ENCODE peak calls at places on chromosomes 5 and 9, in six cellular contexts. F is neural progenitor cell, L is OCI-LY7, O is GM23248, Y is GM23338, U is MM.1S. A is an unnamed sample.

GRCh38 chr9:92638621-92639101 is 31.3 kb downstream of the IPPK start:
- DNase-seq in Y (no peak), U (no peak), O (peak; percentile 41), L (no peak), F (no peak), A (no peak)

GRCh38 chr5:1312993-1313833 is 18.3 kb upstream of the TERT start:
- DNase-seq in L (peak; percentile 97), O (no peak), U (peak; percentile 98), Y (no peak), F (no peak), A (no peak)

GRCh38 chr9:26264709-26265601 is 586.7 kb upstream of the TUSC1 start:
- DNase-seq in Y (no peak), F (no peak), U (no peak), L (no peak), O (peak; percentile 94), A (peak; percentile 5)

GRCh38 chr5:5420251-5420650 is 2.2 kb upstream of the ICE1 start:
- DNase-seq in U (no peak), O (no peak), Y (no peak), L (no peak), F (no peak), A (no peak)

GRCh38 chr9:125343518-125344284 is 82.1 kb downstream of the GAPVD1 start:
- DNase-seq in F (peak; percentile 89), O (peak; percentile 61), Y (peak; percentile 74), U (no peak), L (no peak), A (peak; percentile 25)

GRCh38 chr5:113169720-113170119 is 193.1 kb downstream of the DCP2 start:
- DNase-seq in U (no peak), Y (no peak), L (no peak), O (no peak), F (no peak), A (no peak)

GRCh38 chr9:131053896-131054295 is 42.4 kb upstream of the AIF1L start:
- DNase-seq in U (no peak), O (no peak), F (no peak), L (no peak), Y (no peak), A (no peak)

GRCh38 chr5:79151933-79152671 is 40.5 kb downstream of the BHMT start:
- DNase-seq in O (no peak), U (no peak), L (no peak), Y (peak; percentile 46), F (no peak), A (no peak)

GRCh38 chr9:99173570-99174504 is 47.9 kb downstream of the ALG2 start:
- DNase-seq in Y (no peak), F (peak; percentile 69), L (no peak), U (no peak), O (no peak), A (no peak)

GRCh38 chr5:143124593-143124992 is 278.9 kb downstream of the NR3C1 start:
- DNase-seq in F (no peak), O (no peak), Y (no peak), U (no peak), L (no peak), A (no peak)

GRCh38 chr5:69450116-69450515 is 35.2 kb downstream of the MARVELD2 start:
- DNase-seq in Y (no peak), F (no peak), O (peak; percentile 95), L (no peak), U (no peak), A (no peak)

GRCh38 chr5:160263326-160263850 is 34.1 kb downstream of the FABP6 start:
- DNase-seq in U (no peak), Y (no peak), F (no peak), L (no peak), O (no peak), A (no peak)

DNA sequence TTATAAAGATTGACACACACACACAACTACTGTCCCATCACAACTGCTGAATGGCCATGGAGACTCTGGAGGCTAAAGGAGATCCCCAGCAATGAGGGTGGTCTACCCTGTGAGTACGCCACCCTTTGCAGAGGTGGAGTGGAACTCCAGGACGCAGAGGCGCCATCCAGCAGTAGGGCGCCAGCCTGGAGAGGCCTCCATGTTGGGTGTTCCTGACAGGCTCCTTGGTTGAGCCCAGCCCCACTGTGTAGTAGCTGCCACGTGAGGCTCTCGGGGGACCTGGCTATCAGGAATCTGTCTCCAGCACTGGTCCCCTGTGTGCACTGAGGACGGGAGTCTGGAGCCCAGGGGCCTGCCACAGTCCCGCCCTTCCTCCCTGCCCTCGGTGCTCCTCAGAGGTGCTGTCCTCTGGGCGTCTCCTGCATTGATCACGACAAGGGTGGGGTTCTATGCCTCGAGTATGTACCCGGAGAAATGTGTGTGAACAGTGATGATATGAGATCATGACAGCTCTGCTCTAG is 72.3 kb downstream of the DAP start:
- DNase-seq in Y (no peak), L (no peak), F (no peak), O (no peak), U (no peak), A (no peak)
- H3K4me1 ChIP-seq in Y (peaks cover 27% of the 10 kb centered on the region), L (no peaks in the 10 kb centered on the region), F (no peaks in the 10 kb centered on the region), O (peaks cover 45% of the 10 kb centered on the region), U (no peaks in the 10 kb centered on the region), A (no peaks in the 10 kb centered on the region)

DNA sequence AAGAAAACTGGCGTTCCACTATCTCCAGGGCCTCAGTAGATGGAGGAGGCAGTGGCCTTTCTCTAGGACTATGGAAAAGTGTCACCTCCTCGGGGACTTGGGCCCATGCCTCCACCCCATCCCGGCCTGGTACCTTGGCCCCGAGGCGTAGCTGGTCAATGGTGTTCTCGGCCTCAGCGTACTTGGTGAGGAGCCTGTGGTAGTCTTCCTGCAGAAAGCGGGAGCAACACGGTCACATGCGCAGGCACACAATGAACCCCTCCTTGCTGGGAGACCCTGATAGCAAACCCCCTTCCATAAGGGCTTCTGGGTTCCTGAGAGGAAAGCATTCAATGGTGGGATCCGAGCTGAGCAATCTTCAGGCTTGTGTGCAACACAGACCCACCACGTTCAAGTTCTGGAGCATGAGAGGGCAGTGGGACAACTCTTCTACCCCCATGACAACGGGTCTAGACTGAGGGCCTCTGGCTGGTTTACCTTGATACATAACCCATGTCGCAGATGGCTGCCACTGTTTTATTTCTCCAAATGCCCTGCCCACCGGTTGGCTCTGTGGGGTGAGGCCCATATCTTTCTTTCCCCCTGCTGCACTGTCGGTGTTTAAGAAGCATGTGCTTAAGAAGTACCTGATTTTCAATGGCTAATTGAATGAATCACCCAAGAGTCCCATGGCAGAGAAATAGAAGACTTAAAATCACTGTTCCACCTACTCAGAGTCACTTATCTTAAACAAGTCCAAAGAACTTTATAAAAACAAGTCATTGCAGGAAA is 13.6 kb downstream of the AKNA start:
- DNase-seq in Y (no peak), U (no peak), O (no peak), F (no peak), L (no peak), A (no peak)
- TF ChIP-seq EZH2phosphoT487 in Y (no peak), U (no peak), O (no peak), F (no peak), L (no peak), A (no peak)

GRCh38 chr9:85414399-85414798 is 327.4 kb downstream of the AGTPBP1 start:
- DNase-seq in U (no peak), F (no peak), O (no peak), L (no peak), Y (no peak), A (no peak)
- H3K4me2 ChIP-seq in U (no peak overlapping the region), F (no peak overlapping the region), O (no peak overlapping the region), L (no peak overlapping the region), Y (no peak overlapping the region), A (no peak overlapping the region)

DNA sequence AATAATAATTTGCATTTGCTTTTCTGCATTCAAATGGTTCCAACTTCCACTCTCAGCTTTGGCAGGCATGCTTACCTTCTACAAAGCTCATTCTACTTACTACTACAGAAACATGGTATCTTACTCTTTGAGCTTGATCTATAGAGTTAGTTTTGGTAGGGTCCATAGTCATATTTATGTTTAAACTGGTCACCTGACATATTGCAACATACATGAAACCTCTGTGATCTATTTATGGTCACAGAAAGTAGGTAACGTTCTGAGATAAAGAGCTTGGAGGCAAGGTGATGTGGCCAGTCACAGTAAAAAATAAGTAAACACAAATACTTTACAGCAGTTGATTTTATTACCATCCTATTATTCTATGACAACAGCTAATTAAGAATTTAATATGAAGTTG is 2.8 kb downstream of the NREP start:
- DNase-seq in L (no peak), F (no peak), O (no peak), Y (no peak), U (peak; percentile 59), A (no peak)
- H3K4me1 ChIP-seq in L (peaks cover 36% of the 10 kb centered on the region), F (peaks cover 44% of the 10 kb centered on the region), O (peaks cover 47% of the 10 kb centered on the region), Y (peaks cover 50% of the 10 kb centered on the region), U (peaks cover 27% of the 10 kb centered on the region), A (peaks cover 14% of the 10 kb centered on the region)

DNA sequence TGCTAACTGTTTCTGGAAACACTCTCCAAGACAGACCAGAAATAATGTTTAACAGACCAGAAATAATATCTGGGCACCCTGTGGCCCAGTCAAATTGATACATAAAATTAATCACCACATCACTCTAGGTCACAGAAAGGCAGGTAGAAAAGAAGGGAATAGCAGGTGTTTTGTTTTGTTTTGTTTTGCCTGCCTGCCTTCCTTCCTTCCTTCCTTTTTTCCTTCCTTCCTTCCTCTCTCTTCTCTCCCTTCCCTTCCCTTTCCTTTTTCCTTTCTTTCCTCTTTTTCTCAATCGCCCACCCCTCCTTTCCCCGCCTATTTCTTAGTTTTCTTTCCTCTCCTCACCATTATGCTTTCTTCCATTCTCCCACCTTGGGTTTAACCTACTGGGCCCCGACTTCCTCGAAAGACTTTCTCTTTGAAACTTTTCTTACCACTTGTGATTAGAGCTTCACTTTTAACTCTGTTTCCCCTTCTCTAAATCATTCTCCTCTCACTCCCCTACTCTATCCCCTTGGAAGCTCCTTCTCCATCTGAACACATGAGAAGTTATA is 231.2 kb upstream of the CD180 start:
- DNase-seq in Y (no peak), U (no peak), O (no peak), F (no peak), L (no peak), A (no peak)
- TF ChIP-seq EZH2phosphoT487 in Y (no peak), U (no peak), O (no peak), F (no peak), L (no peak), A (no peak)

GRCh38 chr9:138045541-138046490 is 168.2 kb downstream of the CACNA1B start:
- DNase-seq in U (no peak), Y (no peak), F (no peak), O (no peak), L (no peak), A (no peak)
- H3K4me2 ChIP-seq in U (no peak overlapping the region), Y (no peak overlapping the region), F (no peak overlapping the region), O (no peak overlapping the region), L (no peak overlapping the region), A (no peak overlapping the region)

A was measured in hepatocyte.